ENCODE peak calls at places on chromosomes 6 and 20, in four cellular contexts. One of them, this sample, is unnamed.

GRCh38 chr6:31821301-31822037 is 6.1 kb upstream of the HSPA1B start:
- DNase-seq in prostate gland: peak; percentile 59
- DNase-seq in head of caudate nucleus: peak; percentile 62
- DNase-seq in HFFc6: no peak
- DNase-seq in this sample: peak; percentile 69

GRCh38 chr6:34638834-34639736 is 57.5 kb downstream of the ILRUN start:
- DNase-seq in prostate gland: no peak
- DNase-seq in head of caudate nucleus: no peak
- DNase-seq in HFFc6: no peak
- DNase-seq in this sample: no peak

GRCh38 chr6:18261877-18262276 is 2.5 kb downstream of the DEK start:
- DNase-seq in prostate gland: no peak
- DNase-seq in head of caudate nucleus: no peak
- DNase-seq in HFFc6: no peak
- DNase-seq in this sample: no peak

GRCh38 chr20:63850689-63851547 is 10.4 kb upstream of the ABHD16B start:
- DNase-seq in prostate gland: no peak
- DNase-seq in head of caudate nucleus: no peak
- DNase-seq in HFFc6: no peak
- DNase-seq in this sample: no peak

GRCh38 chr6:37103169-37104039 is 66.5 kb upstream of the PIM1 start:
- DNase-seq in prostate gland: peak; percentile 44
- DNase-seq in head of caudate nucleus: peak; percentile 17
- DNase-seq in HFFc6: no peak
- DNase-seq in this sample: peak; percentile 91

GRCh38 chr20:59159822-59160740 is 3.5 kb upstream of the ZNF831 start:
- DNase-seq in prostate gland: no peak
- DNase-seq in head of caudate nucleus: no peak
- DNase-seq in HFFc6: no peak
- DNase-seq in this sample: no peak

GRCh38 chr6:63447134-63447533 is 125.1 kb upstream of the LOC128125822 start:
- DNase-seq in prostate gland: no peak
- DNase-seq in head of caudate nucleus: no peak
- DNase-seq in HFFc6: no peak
- DNase-seq in this sample: no peak

GRCh38 chr6:5855787-5856186 is 150.9 kb downstream of the NRN1 start:
- DNase-seq in prostate gland: no peak
- DNase-seq in head of caudate nucleus: no peak
- DNase-seq in HFFc6: no peak
- DNase-seq in this sample: no peak

GRCh38 chr6:17622144-17622543 is 22.0 kb downstream of the FAM8A1 start:
- DNase-seq in prostate gland: no peak
- DNase-seq in head of caudate nucleus: no peak
- DNase-seq in HFFc6: no peak
- DNase-seq in this sample: peak; percentile 5

GRCh38 chr6:19204445-19204844 is 632.7 kb upstream of the ID4 start:
- DNase-seq in prostate gland: no peak
- DNase-seq in head of caudate nucleus: no peak
- DNase-seq in HFFc6: no peak
- DNase-seq in this sample: no peak

GRCh38 chr6:54860739-54861138 is 14.2 kb downstream of the FAM83B start:
- DNase-seq in prostate gland: no peak
- DNase-seq in head of caudate nucleus: no peak
- DNase-seq in HFFc6: no peak
- DNase-seq in this sample: no peak

GRCh38 chr20:21137078-21137477 is 11.2 kb downstream of the KIZ start:
- DNase-seq in prostate gland: no peak
- DNase-seq in head of caudate nucleus: no peak
- DNase-seq in HFFc6: no peak
- DNase-seq in this sample: peak; percentile 80

GRCh38 chr20:496126-496696 is 33.9 kb upstream of the TBC1D20 start:
- DNase-seq in prostate gland: peak; percentile 68
- DNase-seq in head of caudate nucleus: no peak
- DNase-seq in HFFc6: no peak
- DNase-seq in this sample: no peak

GRCh38 chr20:58130156-58130555 is 98.3 kb downstream of the ANKRD60 start:
- DNase-seq in prostate gland: no peak
- DNase-seq in head of caudate nucleus: no peak
- DNase-seq in HFFc6: no peak
- DNase-seq in this sample: no peak

GRCh38 chr6:134342972-134343371 is 25.1 kb upstream of the SGK1 start:
- DNase-seq in prostate gland: no peak
- DNase-seq in head of caudate nucleus: no peak
- DNase-seq in HFFc6: no peak
- DNase-seq in this sample: no peak

GRCh38 chr20:44640522-44640921 is 11.0 kb downstream of the ADA start:
- DNase-seq in prostate gland: no peak
- DNase-seq in head of caudate nucleus: no peak
- DNase-seq in HFFc6: no peak
- DNase-seq in this sample: no peak

This sample was measured in thyroid gland.